ENCODE peak calls at places on chromosomes 5 and 9, in six cellular contexts. M, G, F, L, E and S are unnamed samples.

GRCh38 chr9:107161338-107161737 is 121.7 kb upstream of the RAD23B start:
- DNase-seq in L (no peak), E (no peak), F (no peak), G (no peak), M (no peak), S (no peak)

GRCh38 chr5:17436345-17436744 is 61.7 kb upstream of the TAF11L2 start:
- DNase-seq in F (peak; percentile 21), E (no peak), L (no peak), G (peak; percentile 63), M (no peak), S (no peak)

GRCh38 chr5:9194509-9194908 is 351.4 kb downstream of the SEMA5A start:
- DNase-seq in F (no peak), G (no peak), L (no peak), E (no peak), M (no peak), S (peak; percentile 83)

GRCh38 chr5:52455920-52456319 is 331.8 kb upstream of the ITGA1 start:
- DNase-seq in F (no peak), L (no peak), G (no peak), E (no peak), M (no peak), S (no peak)

GRCh38 chr5:58085800-58086199 is 374.1 kb downstream of the PLK2 start:
- DNase-seq in F (peak; percentile 73), G (no peak), M (no peak), E (no peak), L (peak; percentile 48), S (peak; percentile 92)

GRCh38 chr9:34654317-34655083 is 2.5 kb downstream of the IL11RA start:
- DNase-seq in L (no peak), E (no peak), M (no peak), F (no peak), G (no peak), S (no peak)

GRCh38 chr9:69396759-69397158 is 71.7 kb downstream of the ENTREP1 start:
- DNase-seq in L (no peak), G (no peak), E (no peak), F (no peak), M (no peak), S (no peak)

GRCh38 chr9:135515541-135515951 is 5.7 kb upstream of the LCN1 start:
- DNase-seq in M (no peak), F (no peak), L (no peak), G (no peak), E (no peak), S (no peak)

GRCh38 chr5:11504794-11505193 is 399.5 kb downstream of the CTNND2 start:
- DNase-seq in G (no peak), L (no peak), F (peak; percentile 59), M (no peak), E (no peak), S (peak; percentile 61)

GRCh38 chr9:113388833-113389232 is 12.0 kb upstream of the HDHD3 start:
- DNase-seq in F (no peak), G (no peak), M (no peak), L (no peak), E (no peak), S (no peak)

GRCh38 chr5:18882162-18882561 is 1105.8 kb downstream of the CDH18 start:
- DNase-seq in L (no peak), F (no peak), M (no peak), E (no peak), G (no peak), S (no peak)

GRCh38 chr5:142618125-142618524 is 67.8 kb downstream of the FGF1 start:
- DNase-seq in G (peak; percentile 8), M (no peak), F (peak; percentile 90), L (no peak), E (no peak), S (peak; percentile 77)

GRCh38 chr5:176810687-176811501 is 535 bp downstream of the UNC5A start:
- DNase-seq in F (no peak), G (no peak), L (no peak), E (no peak), M (no peak), S (peak; percentile 39)